ENCODE peak calls at places on chromosomes 2 and 18, in nine cellular contexts. One of them, this sample, is unnamed.
A peak's percentile ranks its signal among the peaks of the same experiment; 100 is the strongest.

GRCh38 chr2:166068981-166069380 is 58.8 kb downstream of the SCN1A start:
- DNase-seq in NB4: no peak
- DNase-seq in suprapubic skin: no peak
- DNase-seq in lower leg skin: no peak
- DNase-seq in GM12891: no peak
- DNase-seq in heart left ventricle: no peak
- DNase-seq in uterus: no peak
- DNase-seq in stomach: no peak
- DNase-seq in ovary: no peak
- DNase-seq in this sample: no peak

GRCh38 chr2:176075476-176075875 is 8.3 kb downstream of the EVX2 start:
- DNase-seq in suprapubic skin: no peak
- DNase-seq in GM12891: no peak
- DNase-seq in stomach: no peak
- DNase-seq in ovary: no peak
- DNase-seq in uterus: no peak
- DNase-seq in heart left ventricle: no peak
- DNase-seq in NB4: no peak
- DNase-seq in lower leg skin: no peak
- DNase-seq in this sample: no peak

GRCh38 chr2:44954902-44955592 is 13.5 kb downstream of the SIX3 start:
- DNase-seq in stomach: no peak
- DNase-seq in suprapubic skin: no peak
- DNase-seq in ovary: no peak
- DNase-seq in NB4: no peak
- DNase-seq in uterus: no peak
- DNase-seq in lower leg skin: no peak
- DNase-seq in GM12891: no peak
- DNase-seq in heart left ventricle: no peak
- DNase-seq in this sample: no peak

GRCh38 chr2:176234966-176235365 is 34.3 kb upstream of the MTX2 start:
- DNase-seq in GM12891: no peak
- DNase-seq in lower leg skin: no peak
- DNase-seq in suprapubic skin: no peak
- DNase-seq in NB4: no peak
- DNase-seq in uterus: no peak
- DNase-seq in heart left ventricle: no peak
- DNase-seq in ovary: no peak
- DNase-seq in stomach: no peak
- DNase-seq in this sample: no peak

GRCh38 chr2:234978466-234979203 is 26.8 kb downstream of the SH3BP4 start:
- DNase-seq in heart left ventricle: no peak
- DNase-seq in uterus: no peak
- DNase-seq in GM12891: no peak
- DNase-seq in stomach: peak; percentile 83
- DNase-seq in suprapubic skin: no peak
- DNase-seq in ovary: no peak
- DNase-seq in NB4: no peak
- DNase-seq in lower leg skin: no peak
- DNase-seq in this sample: no peak

GRCh38 chr2:71832844-71833243 is 314.8 kb downstream of the CYP26B1 start:
- DNase-seq in stomach: no peak
- DNase-seq in ovary: no peak
- DNase-seq in NB4: no peak
- DNase-seq in GM12891: no peak
- DNase-seq in heart left ventricle: no peak
- DNase-seq in suprapubic skin: no peak
- DNase-seq in uterus: no peak
- DNase-seq in lower leg skin: no peak
- DNase-seq in this sample: no peak

GRCh38 chr2:111626037-111626861 is 257.7 kb downstream of the ANAPC1 start:
- DNase-seq in lower leg skin: no peak
- DNase-seq in NB4: peak; percentile 74
- DNase-seq in heart left ventricle: no peak
- DNase-seq in suprapubic skin: no peak
- DNase-seq in GM12891: no peak
- DNase-seq in ovary: no peak
- DNase-seq in stomach: no peak
- DNase-seq in uterus: no peak
- DNase-seq in this sample: no peak

GRCh38 chr2:209162129-209162528 is 261.7 kb upstream of the MAP2 start:
- DNase-seq in GM12891: no peak
- DNase-seq in suprapubic skin: no peak
- DNase-seq in NB4: no peak
- DNase-seq in lower leg skin: no peak
- DNase-seq in ovary: no peak
- DNase-seq in uterus: no peak
- DNase-seq in stomach: no peak
- DNase-seq in heart left ventricle: no peak
- DNase-seq in this sample: no peak

GRCh38 chr2:241399941-241400922 is 44.1 kb downstream of the FARP2 start:
- DNase-seq in NB4: no peak
- DNase-seq in lower leg skin: no peak
- DNase-seq in GM12891: no peak
- DNase-seq in stomach: peak; percentile 59
- DNase-seq in heart left ventricle: no peak
- DNase-seq in uterus: no peak
- DNase-seq in suprapubic skin: no peak
- DNase-seq in ovary: no peak
- DNase-seq in this sample: no peak

GRCh38 chr2:234249873-234250272 is 199.4 kb downstream of the SPP2 start:
- DNase-seq in stomach: no peak
- DNase-seq in ovary: no peak
- DNase-seq in NB4: no peak
- DNase-seq in suprapubic skin: no peak
- DNase-seq in lower leg skin: no peak
- DNase-seq in heart left ventricle: no peak
- DNase-seq in uterus: no peak
- DNase-seq in GM12891: no peak
- DNase-seq in this sample: no peak

GRCh38 chr2:130286983-130287655 is 55.6 kb upstream of the IMP4 start:
- DNase-seq in ovary: no peak
- DNase-seq in lower leg skin: no peak
- DNase-seq in uterus: no peak
- DNase-seq in stomach: no peak
- DNase-seq in suprapubic skin: no peak
- DNase-seq in heart left ventricle: no peak
- DNase-seq in NB4: no peak
- DNase-seq in GM12891: no peak
- DNase-seq in this sample: no peak

GRCh38 chr2:23698116-23698732 is 228.7 kb downstream of the ATAD2B start:
- DNase-seq in lower leg skin: no peak
- DNase-seq in stomach: no peak
- DNase-seq in GM12891: no peak
- DNase-seq in ovary: no peak
- DNase-seq in heart left ventricle: peak; percentile 33
- DNase-seq in uterus: no peak
- DNase-seq in suprapubic skin: no peak
- DNase-seq in NB4: no peak
- DNase-seq in this sample: no peak

GRCh38 chr18:8754995-8755955 is 49.9 kb downstream of the MTCL1 start:
- DNase-seq in ovary: no peak
- DNase-seq in heart left ventricle: no peak
- DNase-seq in NB4: peak; percentile 14
- DNase-seq in stomach: no peak
- DNase-seq in suprapubic skin: no peak
- DNase-seq in uterus: no peak
- DNase-seq in lower leg skin: no peak
- DNase-seq in GM12891: no peak
- DNase-seq in this sample: no peak

GRCh38 chr2:146317959-146318358 is 1526.9 kb upstream of the ACVR2A start:
- DNase-seq in suprapubic skin: no peak
- DNase-seq in NB4: peak; percentile 50
- DNase-seq in stomach: no peak
- DNase-seq in lower leg skin: no peak
- DNase-seq in heart left ventricle: no peak
- DNase-seq in ovary: no peak
- DNase-seq in GM12891: no peak
- DNase-seq in uterus: no peak
- DNase-seq in this sample: no peak

GRCh38 chr2:234491897-234492296 is 5.0 kb downstream of the ARL4C start:
- DNase-seq in GM12891: no peak
- DNase-seq in ovary: no peak
- DNase-seq in suprapubic skin: no peak
- DNase-seq in uterus: no peak
- DNase-seq in lower leg skin: no peak
- DNase-seq in heart left ventricle: no peak
- DNase-seq in stomach: no peak
- DNase-seq in NB4: no peak
- DNase-seq in this sample: no peak

GRCh38 chr2:62999905-63000304 is 50.7 kb upstream of the OTX1 start:
- DNase-seq in heart left ventricle: no peak
- DNase-seq in suprapubic skin: no peak
- DNase-seq in uterus: peak; percentile 19
- DNase-seq in stomach: no peak
- DNase-seq in NB4: no peak
- DNase-seq in lower leg skin: no peak
- DNase-seq in ovary: no peak
- DNase-seq in GM12891: no peak
- DNase-seq in this sample: peak; percentile 58

GRCh38 chr18:57931038-57931437 is 113.0 kb upstream of the NEDD4L start:
- DNase-seq in lower leg skin: no peak
- DNase-seq in uterus: no peak
- DNase-seq in NB4: no peak
- DNase-seq in stomach: peak; percentile 39
- DNase-seq in GM12891: no peak
- DNase-seq in heart left ventricle: no peak
- DNase-seq in suprapubic skin: no peak
- DNase-seq in ovary: no peak
- DNase-seq in this sample: no peak

GRCh38 chr2:46180189-46180588 is 117.0 kb upstream of the EPAS1 start:
- DNase-seq in suprapubic skin: no peak
- DNase-seq in lower leg skin: no peak
- DNase-seq in GM12891: no peak
- DNase-seq in uterus: no peak
- DNase-seq in stomach: no peak
- DNase-seq in NB4: no peak
- DNase-seq in heart left ventricle: no peak
- DNase-seq in ovary: no peak
- DNase-seq in this sample: no peak

GRCh38 chr2:215931256-215931903 is 82.0 kb downstream of the MREG start:
- DNase-seq in uterus: peak; percentile 63
- DNase-seq in NB4: peak; percentile 79
- DNase-seq in GM12891: no peak
- DNase-seq in lower leg skin: peak; percentile 69
- DNase-seq in ovary: peak; percentile 47
- DNase-seq in stomach: peak; percentile 53
- DNase-seq in suprapubic skin: peak; percentile 70
- DNase-seq in heart left ventricle: no peak
- DNase-seq in this sample: peak; percentile 44

GRCh38 chr18:60024857-60025256 is 125.1 kb downstream of the PMAIP1 start:
- DNase-seq in GM12891: no peak
- DNase-seq in heart left ventricle: no peak
- DNase-seq in stomach: no peak
- DNase-seq in suprapubic skin: no peak
- DNase-seq in ovary: no peak
- DNase-seq in NB4: no peak
- DNase-seq in uterus: no peak
- DNase-seq in lower leg skin: no peak
- DNase-seq in this sample: no peak

GRCh38 chr2:60555066-60555793 is 1.8 kb upstream of the BCL11A start:
- DNase-seq in stomach: peak; percentile 72
- DNase-seq in ovary: peak; percentile 34
- DNase-seq in suprapubic skin: no peak
- DNase-seq in NB4: peak; percentile 93
- DNase-seq in GM12891: no peak
- DNase-seq in heart left ventricle: peak; percentile 73
- DNase-seq in lower leg skin: no peak
- DNase-seq in uterus: peak; percentile 34
- DNase-seq in this sample: peak; percentile 58

DNA sequence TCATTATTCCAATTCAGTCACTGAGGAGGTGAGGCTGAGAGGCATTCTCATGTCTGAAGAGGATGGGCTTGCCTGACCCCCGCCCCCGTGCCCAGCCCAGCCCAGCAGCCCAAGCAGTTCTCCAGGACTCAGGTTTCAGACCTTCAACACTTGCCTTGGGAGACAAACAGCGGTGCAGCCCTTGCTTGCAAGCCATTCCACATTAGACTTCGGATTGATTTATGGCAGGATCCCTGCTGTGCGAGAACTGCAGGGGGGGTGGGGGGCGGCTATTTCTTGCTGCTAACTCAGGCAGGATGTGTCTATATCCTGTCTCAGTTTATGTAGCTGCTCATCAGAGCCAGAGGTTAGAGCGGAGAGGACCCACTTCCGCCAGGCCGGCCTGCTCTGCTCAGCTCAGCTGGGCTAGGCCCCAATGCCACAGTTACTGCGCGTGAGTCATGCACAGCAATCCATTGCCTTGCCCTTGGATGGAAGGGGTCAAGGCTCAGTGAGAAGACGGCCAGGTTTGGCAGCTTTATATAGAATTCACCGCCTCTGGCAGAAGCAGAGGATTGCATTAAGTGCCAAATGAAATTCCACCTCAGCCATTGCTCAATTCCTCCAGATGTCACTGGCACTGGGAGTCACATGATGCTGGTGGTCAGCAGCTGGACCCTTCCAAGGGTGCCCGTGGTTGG is 1.8 kb downstream of the GYPC start:
- DNase-seq in uterus: peak; percentile 80
- DNase-seq in GM12891: peak; percentile 62
- DNase-seq in stomach: peak; percentile 66
- DNase-seq in suprapubic skin: peak; percentile 85
- DNase-seq in ovary: peak; percentile 88
- DNase-seq in NB4: peak; percentile 99
- DNase-seq in heart left ventricle: peak; percentile 94
- DNase-seq in lower leg skin: peak; percentile 67
- DNase-seq in this sample: peak; percentile 36
- TF ChIP-seq POLR2A in uterus: no peak
- TF ChIP-seq POLR2A in GM12891: peak; percentile 61
- TF ChIP-seq POLR2A in stomach: no peak
- TF ChIP-seq POLR2A in suprapubic skin: peak; percentile 30
- TF ChIP-seq POLR2A in ovary: peak; percentile 41
- TF ChIP-seq POLR2A in NB4: no peak
- TF ChIP-seq POLR2A in heart left ventricle: peak; percentile 61
- TF ChIP-seq POLR2A in lower leg skin: no peak
- TF ChIP-seq POLR2A in this sample: no peak

GRCh38 chr2:144515694-144516416 is 4.1 kb downstream of the ZEB2 start:
- DNase-seq in heart left ventricle: peak; percentile 82
- DNase-seq in ovary: peak; percentile 74
- DNase-seq in NB4: peak; percentile 81
- DNase-seq in GM12891: no peak
- DNase-seq in uterus: peak; percentile 59
- DNase-seq in suprapubic skin: peak; percentile 65
- DNase-seq in stomach: no peak
- DNase-seq in lower leg skin: no peak
- DNase-seq in this sample: no peak
- TF ChIP-seq POLR2A in heart left ventricle: peak; percentile 11
- TF ChIP-seq POLR2A in ovary: no peak
- TF ChIP-seq POLR2A in NB4: no peak
- TF ChIP-seq POLR2A in GM12891: no peak
- TF ChIP-seq POLR2A in uterus: peak; percentile 15
- TF ChIP-seq POLR2A in suprapubic skin: no peak
- TF ChIP-seq POLR2A in stomach: no peak
- TF ChIP-seq POLR2A in lower leg skin: no peak
- TF ChIP-seq POLR2A in this sample: no peak

GRCh38 chr2:138252587-138252986 is 249.0 kb upstream of the SPOPL start:
- DNase-seq in lower leg skin: no peak
- DNase-seq in GM12891: no peak
- DNase-seq in stomach: no peak
- DNase-seq in NB4: no peak
- DNase-seq in uterus: no peak
- DNase-seq in suprapubic skin: no peak
- DNase-seq in ovary: no peak
- DNase-seq in heart left ventricle: no peak
- DNase-seq in this sample: no peak
- TF ChIP-seq POLR2A in lower leg skin: no peak
- TF ChIP-seq POLR2A in GM12891: no peak
- TF ChIP-seq POLR2A in stomach: no peak
- TF ChIP-seq POLR2A in NB4: no peak
- TF ChIP-seq POLR2A in uterus: no peak
- TF ChIP-seq POLR2A in suprapubic skin: no peak
- TF ChIP-seq POLR2A in ovary: no peak
- TF ChIP-seq POLR2A in heart left ventricle: no peak
- TF ChIP-seq POLR2A in this sample: no peak

GRCh38 chr2:180734382-180734781 is 246.0 kb upstream of the UBE2E3 start:
- DNase-seq in uterus: no peak
- DNase-seq in lower leg skin: no peak
- DNase-seq in ovary: no peak
- DNase-seq in stomach: no peak
- DNase-seq in NB4: no peak
- DNase-seq in suprapubic skin: no peak
- DNase-seq in GM12891: no peak
- DNase-seq in heart left ventricle: no peak
- DNase-seq in this sample: no peak
- TF ChIP-seq POLR2A in uterus: no peak
- TF ChIP-seq POLR2A in lower leg skin: no peak
- TF ChIP-seq POLR2A in ovary: no peak
- TF ChIP-seq POLR2A in stomach: no peak
- TF ChIP-seq POLR2A in NB4: no peak
- TF ChIP-seq POLR2A in suprapubic skin: no peak
- TF ChIP-seq POLR2A in GM12891: no peak
- TF ChIP-seq POLR2A in heart left ventricle: no peak
- TF ChIP-seq POLR2A in this sample: no peak

This sample was measured in thyroid gland.